ENCODE peak calls at places on chromosomes 16 and 17, in five cellular contexts. H, B, V, F and D are unnamed samples.

GRCh38 chr17:77829871-77830799 is 128.4 kb upstream of the TNRC6C start:
- DNase-seq in H (no peak), B (peak; percentile 64), V (peak; percentile 59), F (peak; percentile 24), D (peak; percentile 46)

GRCh38 chr17:71217769-71218168 is 903.1 kb upstream of the SOX9 start:
- DNase-seq in H (no peak), B (no peak), V (no peak), F (no peak), D (no peak)

GRCh38 chr17:3747805-3748204 is 24.1 kb downstream of the HASPIN start:
- DNase-seq in H (no peak), B (no peak), V (no peak), F (no peak), D (no peak)

GRCh38 chr16:75250089-75250808 is 1.2 kb downstream of the BCAR1 start:
- DNase-seq in H (no peak), B (no peak), V (no peak), F (peak; percentile 85), D (no peak)

GRCh38 chr16:29868396-29868795 is 5.4 kb upstream of the CDIPT start:
- DNase-seq in H (no peak), B (no peak), V (no peak), F (no peak), D (no peak)

GRCh38 chr17:78391051-78391431 is 12.6 kb downstream of the PGS1 start:
- DNase-seq in H (no peak), B (no peak), V (no peak), F (no peak), D (no peak)

GRCh38 chr17:64006361-64007088 is 8.4 kb downstream of the PRR29 start:
- DNase-seq in H (no peak), B (peak; percentile 48), V (no peak), F (no peak), D (no peak)

GRCh38 chr17:21161498-21162393 is 35.0 kb downstream of the DHRS7B start:
- DNase-seq in H (no peak), B (no peak), V (no peak), F (no peak), D (no peak)

GRCh38 chr16:52805559-52806168 is 247.0 kb downstream of the CHD9NB start:
- DNase-seq in H (no peak), B (no peak), V (no peak), F (no peak), D (no peak)

GRCh38 chr17:75830168-75831031 is 13.8 kb downstream of the UNC13D start:
- DNase-seq in H (no peak), B (no peak), V (no peak), F (peak; percentile 46), D (no peak)

GRCh38 chr17:19247423-19247822 is 10.3 kb downstream of the EPN2 start:
- DNase-seq in H (no peak), B (no peak), V (no peak), F (no peak), D (no peak)

GRCh38 chr17:19249681-19250080 is 12.5 kb downstream of the EPN2 start:
- DNase-seq in H (no peak), B (peak; percentile 41), V (no peak), F (no peak), D (peak; percentile 73)

GRCh38 chr17:19248149-19248922 is 11.2 kb downstream of the EPN2 start:
- DNase-seq in H (no peak), B (no peak), V (no peak), F (no peak), D (no peak)

GRCh38 chr17:19250421-19251141 is 13.4 kb downstream of the EPN2 start:
- DNase-seq in H (no peak), B (peak; percentile 62), V (no peak), F (peak; percentile 52), D (no peak)

DNA sequence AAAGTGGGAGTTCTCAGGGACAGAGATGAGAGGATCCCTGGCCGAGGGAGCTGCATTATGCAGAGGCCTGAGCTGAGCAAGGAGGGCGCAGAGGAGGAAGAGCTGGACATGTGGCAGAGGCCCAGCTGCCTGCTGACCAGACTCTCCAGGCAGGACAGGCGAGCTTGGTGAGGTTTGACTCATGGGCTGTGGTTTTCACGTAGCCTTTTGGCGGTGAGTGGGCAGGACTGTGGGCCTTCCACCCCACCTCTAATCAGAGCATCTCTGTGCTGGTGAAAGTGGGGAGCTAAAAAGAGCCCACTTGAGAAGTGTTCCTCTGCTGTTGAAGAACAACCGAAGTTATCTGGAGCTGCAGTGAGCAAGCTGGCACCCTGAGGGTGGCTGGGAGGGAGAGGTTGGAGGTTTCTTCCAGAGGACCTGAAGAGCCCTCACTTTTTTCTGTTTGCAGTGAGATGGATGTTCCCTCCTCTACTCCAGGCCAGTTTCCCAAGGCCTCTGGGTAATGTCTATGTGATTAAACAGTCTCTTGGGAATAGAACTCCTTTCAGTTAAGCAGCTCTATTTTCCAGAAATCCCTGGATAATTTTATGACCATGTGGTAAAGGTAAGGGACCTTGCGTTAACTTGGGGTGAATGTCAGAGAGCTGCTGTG is 11.9 kb downstream of the EPN2 start:
- DNase-seq in H (no peak), B (peak; percentile 60), V (no peak), F (peak; percentile 35), D (peak; percentile 70)
- H3K4me3 ChIP-seq in H (no peak overlapping the region), B (no peak overlapping the region), V (no peak overlapping the region), F (no peak overlapping the region), D (no peak overlapping the region)

GRCh38 chr17:40499551-40500189 is 1.8 kb downstream of the TNS4 start:
- DNase-seq in H (peak; percentile 76), B (peak; percentile 89), V (peak; percentile 33), F (peak; percentile 93), D (no peak)
- H3K4me3 ChIP-seq in H (no peak overlapping the region), B (peak overlapping the region; percentile 31), V (peak overlapping the region; percentile 48), F (no peak overlapping the region), D (no peak overlapping the region)

GRCh38 chr16:3285131-3285530 is 1.8 kb downstream of the ZNF263 start:
- DNase-seq in H (no peak), B (no peak), V (no peak), F (no peak), D (no peak)
- H3K4me3 ChIP-seq in H (no peak overlapping the region), B (peak overlapping the region; percentile 87), V (peak overlapping the region; percentile 84), F (no peak overlapping the region), D (peak overlapping the region; percentile 95)

GRCh38 chr17:74465378-74466110 is 890 bp upstream of the CD300A start:
- DNase-seq in H (no peak), B (no peak), V (no peak), F (no peak), D (no peak)

GRCh38 chr17:74466785-74467158 is 338 bp downstream of the CD300A start:
- DNase-seq in H (no peak), B (no peak), V (no peak), F (no peak), D (no peak)

GRCh38 chr17:74466111-74466784 is at the start of gene CD300A:
- DNase-seq in H (peak; percentile 30), B (no peak), V (no peak), F (no peak), D (no peak)

GRCh38 chr17:74464730-74465377 is 1.6 kb upstream of the CD300A start:
- DNase-seq in H (no peak), B (no peak), V (no peak), F (no peak), D (no peak)

GRCh38 chr17:74467221-74467951 is 952 bp downstream of the CD300A start:
- DNase-seq in H (no peak), B (no peak), V (no peak), F (no peak), D (no peak)
- H3K4me3 ChIP-seq in H (peak overlapping the region; percentile 16), B (peak overlapping the region; percentile 37), V (peak overlapping the region; percentile 66), F (no peak overlapping the region), D (no peak overlapping the region)

GRCh38 chr16:89361756-89362155 is 128.6 kb downstream of the ANKRD11 start:
- DNase-seq in H (no peak), B (no peak), V (no peak), F (no peak), D (no peak)
- H3K4me3 ChIP-seq in H (no peak overlapping the region), B (no peak overlapping the region), V (no peak overlapping the region), F (no peak overlapping the region), D (no peak overlapping the region)

GRCh38 chr17:47956818-47957590 is 679 bp downstream of the PRR15L start:
- DNase-seq in H (no peak), B (no peak), V (no peak), F (peak; percentile 65), D (no peak)
- H3K4me3 ChIP-seq in H (no peak overlapping the region), B (no peak overlapping the region), V (no peak overlapping the region), F (peak overlapping the region; percentile 80), D (no peak overlapping the region)

DNA sequence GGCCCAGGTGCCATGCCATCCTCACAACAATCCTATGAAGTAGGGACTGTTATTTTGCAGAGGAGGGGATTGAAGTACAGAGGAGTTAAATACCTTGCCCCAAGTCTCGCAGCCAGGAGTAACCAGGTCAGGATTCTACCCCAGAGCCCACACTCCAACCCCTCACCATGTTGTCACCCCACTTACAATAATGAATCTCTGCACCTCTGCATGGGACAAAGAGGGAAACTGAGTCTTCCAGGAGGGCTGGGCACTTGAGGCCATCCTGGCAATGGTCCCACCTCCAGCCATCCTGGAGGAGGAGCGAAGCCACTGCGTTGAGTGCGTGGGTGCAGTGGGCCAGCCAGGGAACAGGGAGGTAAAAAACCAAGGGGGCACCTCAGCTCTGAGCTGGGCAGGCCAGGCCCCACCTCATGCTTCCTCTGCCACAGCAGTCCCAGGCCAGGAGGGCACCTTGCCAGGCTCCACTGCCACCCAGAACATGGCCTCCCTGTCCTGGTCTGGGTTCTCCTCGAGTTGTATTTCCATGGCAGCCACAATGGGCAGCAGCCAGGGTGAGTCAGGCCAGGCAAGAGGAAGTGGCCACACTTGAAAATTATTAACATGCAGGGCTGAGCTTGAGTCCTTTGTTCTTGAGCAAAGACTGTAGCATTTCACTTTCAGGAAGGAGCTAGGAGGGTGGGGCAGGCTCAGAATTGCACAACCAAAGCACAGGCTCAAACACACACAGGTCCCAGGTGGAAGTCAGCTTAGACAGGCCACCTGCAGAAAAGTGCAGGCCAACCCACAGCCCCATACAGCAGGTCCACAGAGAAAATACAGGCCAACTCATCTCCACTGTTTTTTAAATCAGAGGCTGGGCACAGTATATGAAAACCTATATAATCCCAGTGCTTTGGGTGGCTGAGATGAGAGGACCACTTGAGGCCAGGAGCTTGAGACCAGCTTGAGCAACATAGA is 52.1 kb downstream of the CUEDC1 start:
- DNase-seq in H (peak; percentile 63), B (peak; percentile 92), V (peak; percentile 90), F (peak; percentile 97), D (peak; percentile 81)
- H3K4me3 ChIP-seq in H (no peak overlapping the region), B (no peak overlapping the region), V (no peak overlapping the region), F (no peak overlapping the region), D (no peak overlapping the region)

GRCh38 chr17:6078370-6078950 is 8.3 kb downstream of the WSCD1 start:
- DNase-seq in H (no peak), B (no peak), V (no peak), F (no peak), D (no peak)

GRCh38 chr17:6080711-6081430 is 10.7 kb downstream of the WSCD1 start:
- DNase-seq in H (no peak), B (no peak), V (no peak), F (no peak), D (no peak)

GRCh38 chr17:6077746-6078145 is 7.6 kb downstream of the WSCD1 start:
- DNase-seq in H (no peak), B (no peak), V (no peak), F (no peak), D (no peak)

GRCh38 chr17:6079960-6080359 is 9.8 kb downstream of the WSCD1 start:
- DNase-seq in H (no peak), B (no peak), V (no peak), F (no peak), D (no peak)

GRCh38 chr17:6079155-6079554 is 9.0 kb downstream of the WSCD1 start:
- DNase-seq in H (no peak), B (no peak), V (no peak), F (no peak), D (peak; percentile 34)
- H3K4me3 ChIP-seq in H (no peak overlapping the region), B (no peak overlapping the region), V (no peak overlapping the region), F (no peak overlapping the region), D (no peak overlapping the region)